ENCODE peak calls at places on chromosomes 1 and 21, in ten cellular contexts. One of them, this sample, is unnamed.

GRCh38 chr1:78996791-78997190 is 9.7 kb downstream of the ADGRL4 start:
- DNase-seq in SW480: no peak
- DNase-seq in iPS-NIHi11: no peak
- DNase-seq in pancreas: no peak
- DNase-seq in HFF-Myc: no peak
- DNase-seq in Daoy: no peak
- DNase-seq in stimulated activated CD4-positive, alpha-beta T cell treated with anti-CD3 and anti-CD28 coated beads, Interleukin-2, amount 100 ng/mL, for 48 hours: no peak
- DNase-seq in left ventricle myocardium inferior: no peak
- DNase-seq in A172: no peak
- DNase-seq in NCI-H187 treated with DMSO at 0.1 percent for 48 hours: no peak
- DNase-seq in this sample: no peak

GRCh38 chr1:193115629-193116227 is 6.1 kb upstream of the CDC73 start:
- DNase-seq in NCI-H187 treated with DMSO at 0.1 percent for 48 hours: no peak
- DNase-seq in Daoy: peak
- DNase-seq in pancreas: no peak
- DNase-seq in stimulated activated CD4-positive, alpha-beta T cell treated with anti-CD3 and anti-CD28 coated beads, Interleukin-2, amount 100 ng/mL, for 48 hours: no peak
- DNase-seq in A172: peak
- DNase-seq in iPS-NIHi11: no peak
- DNase-seq in SW480: peak
- DNase-seq in left ventricle myocardium inferior: no peak
- DNase-seq in HFF-Myc: peak
- DNase-seq in this sample: peak

GRCh38 chr1:234699795-234700665 is 90.1 kb upstream of the IRF2BP2 start:
- DNase-seq in Daoy: peak
- DNase-seq in SW480: peak
- DNase-seq in NCI-H187 treated with DMSO at 0.1 percent for 48 hours: no peak
- DNase-seq in iPS-NIHi11: no peak
- DNase-seq in A172: peak
- DNase-seq in pancreas: no peak
- DNase-seq in HFF-Myc: peak
- DNase-seq in stimulated activated CD4-positive, alpha-beta T cell treated with anti-CD3 and anti-CD28 coated beads, Interleukin-2, amount 100 ng/mL, for 48 hours: no peak
- DNase-seq in left ventricle myocardium inferior: no peak
- DNase-seq in this sample: peak

GRCh38 chr1:223363057-223363855 is 720 bp downstream of the SUSD4 start:
- DNase-seq in NCI-H187 treated with DMSO at 0.1 percent for 48 hours: no peak
- DNase-seq in Daoy: peak
- DNase-seq in iPS-NIHi11: peak
- DNase-seq in stimulated activated CD4-positive, alpha-beta T cell treated with anti-CD3 and anti-CD28 coated beads, Interleukin-2, amount 100 ng/mL, for 48 hours: no peak
- DNase-seq in A172: no peak
- DNase-seq in SW480: peak
- DNase-seq in HFF-Myc: no peak
- DNase-seq in pancreas: peak
- DNase-seq in left ventricle myocardium inferior: peak
- DNase-seq in this sample: no peak

GRCh38 chr1:184691719-184692324 is 62.8 kb downstream of the EDEM3 start:
- DNase-seq in SW480: peak
- DNase-seq in NCI-H187 treated with DMSO at 0.1 percent for 48 hours: no peak
- DNase-seq in iPS-NIHi11: peak
- DNase-seq in Daoy: peak
- DNase-seq in HFF-Myc: peak
- DNase-seq in A172: peak
- DNase-seq in stimulated activated CD4-positive, alpha-beta T cell treated with anti-CD3 and anti-CD28 coated beads, Interleukin-2, amount 100 ng/mL, for 48 hours: no peak
- DNase-seq in pancreas: no peak
- DNase-seq in left ventricle myocardium inferior: no peak
- DNase-seq in this sample: peak

GRCh38 chr21:41370840-41371697 is 9.2 kb downstream of the MX2 start:
- DNase-seq in NCI-H187 treated with DMSO at 0.1 percent for 48 hours: no peak
- DNase-seq in SW480: no peak
- DNase-seq in Daoy: no peak
- DNase-seq in pancreas: no peak
- DNase-seq in HFF-Myc: no peak
- DNase-seq in iPS-NIHi11: no peak
- DNase-seq in A172: peak
- DNase-seq in left ventricle myocardium inferior: no peak
- DNase-seq in stimulated activated CD4-positive, alpha-beta T cell treated with anti-CD3 and anti-CD28 coated beads, Interleukin-2, amount 100 ng/mL, for 48 hours: no peak
- DNase-seq in this sample: no peak

GRCh38 chr1:198598796-198599321 is 40.0 kb upstream of the PTPRC start:
- DNase-seq in left ventricle myocardium inferior: no peak
- DNase-seq in pancreas: no peak
- DNase-seq in iPS-NIHi11: no peak
- DNase-seq in SW480: peak
- DNase-seq in A172: no peak
- DNase-seq in stimulated activated CD4-positive, alpha-beta T cell treated with anti-CD3 and anti-CD28 coated beads, Interleukin-2, amount 100 ng/mL, for 48 hours: no peak
- DNase-seq in Daoy: no peak
- DNase-seq in HFF-Myc: no peak
- DNase-seq in NCI-H187 treated with DMSO at 0.1 percent for 48 hours: no peak
- DNase-seq in this sample: no peak

GRCh38 chr1:159079518-159079917 is 3.0 kb upstream of the AIM2 start:
- DNase-seq in A172: peak
- DNase-seq in Daoy: peak
- DNase-seq in iPS-NIHi11: no peak
- DNase-seq in pancreas: no peak
- DNase-seq in HFF-Myc: no peak
- DNase-seq in SW480: no peak
- DNase-seq in stimulated activated CD4-positive, alpha-beta T cell treated with anti-CD3 and anti-CD28 coated beads, Interleukin-2, amount 100 ng/mL, for 48 hours: no peak
- DNase-seq in left ventricle myocardium inferior: no peak
- DNase-seq in NCI-H187 treated with DMSO at 0.1 percent for 48 hours: no peak
- DNase-seq in this sample: no peak

GRCh38 chr1:183029591-183030000 is 6.4 kb downstream of the LAMC1 start:
- DNase-seq in A172: peak
- DNase-seq in iPS-NIHi11: no peak
- DNase-seq in SW480: peak
- DNase-seq in Daoy: peak
- DNase-seq in pancreas: no peak
- DNase-seq in stimulated activated CD4-positive, alpha-beta T cell treated with anti-CD3 and anti-CD28 coated beads, Interleukin-2, amount 100 ng/mL, for 48 hours: no peak
- DNase-seq in HFF-Myc: no peak
- DNase-seq in NCI-H187 treated with DMSO at 0.1 percent for 48 hours: no peak
- DNase-seq in left ventricle myocardium inferior: no peak
- DNase-seq in this sample: peak

GRCh38 chr1:3522564-3523270 is 68.3 kb downstream of the ARHGEF16 start:
- DNase-seq in HFF-Myc: peak
- DNase-seq in Daoy: no peak
- DNase-seq in pancreas: no peak
- DNase-seq in SW480: no peak
- DNase-seq in left ventricle myocardium inferior: no peak
- DNase-seq in A172: no peak
- DNase-seq in stimulated activated CD4-positive, alpha-beta T cell treated with anti-CD3 and anti-CD28 coated beads, Interleukin-2, amount 100 ng/mL, for 48 hours: no peak
- DNase-seq in iPS-NIHi11: no peak
- DNase-seq in NCI-H187 treated with DMSO at 0.1 percent for 48 hours: no peak
- DNase-seq in this sample: no peak

GRCh38 chr1:31734582-31735107 is 29.5 kb downstream of the ADGRB2 start:
- DNase-seq in stimulated activated CD4-positive, alpha-beta T cell treated with anti-CD3 and anti-CD28 coated beads, Interleukin-2, amount 100 ng/mL, for 48 hours: no peak
- DNase-seq in A172: peak
- DNase-seq in pancreas: no peak
- DNase-seq in NCI-H187 treated with DMSO at 0.1 percent for 48 hours: no peak
- DNase-seq in SW480: no peak
- DNase-seq in iPS-NIHi11: no peak
- DNase-seq in HFF-Myc: no peak
- DNase-seq in Daoy: no peak
- DNase-seq in left ventricle myocardium inferior: no peak
- DNase-seq in this sample: no peak

GRCh38 chr1:78619803-78620579 is at the start of gene IFI44L:
- DNase-seq in left ventricle myocardium inferior: peak
- DNase-seq in stimulated activated CD4-positive, alpha-beta T cell treated with anti-CD3 and anti-CD28 coated beads, Interleukin-2, amount 100 ng/mL, for 48 hours: peak
- DNase-seq in NCI-H187 treated with DMSO at 0.1 percent for 48 hours: no peak
- DNase-seq in A172: peak
- DNase-seq in pancreas: no peak
- DNase-seq in Daoy: peak
- DNase-seq in iPS-NIHi11: no peak
- DNase-seq in HFF-Myc: peak
- DNase-seq in SW480: no peak
- DNase-seq in this sample: peak

GRCh38 chr1:15151377-15151806 is 2.2 kb upstream of the TMEM51 start:
- DNase-seq in iPS-NIHi11: no peak
- DNase-seq in HFF-Myc: no peak
- DNase-seq in stimulated activated CD4-positive, alpha-beta T cell treated with anti-CD3 and anti-CD28 coated beads, Interleukin-2, amount 100 ng/mL, for 48 hours: no peak
- DNase-seq in A172: no peak
- DNase-seq in left ventricle myocardium inferior: no peak
- DNase-seq in Daoy: no peak
- DNase-seq in NCI-H187 treated with DMSO at 0.1 percent for 48 hours: no peak
- DNase-seq in pancreas: no peak
- DNase-seq in SW480: no peak
- DNase-seq in this sample: no peak

GRCh38 chr1:3954391-3955160 is 54.5 kb upstream of the C1orf174 start:
- DNase-seq in HFF-Myc: no peak
- DNase-seq in pancreas: no peak
- DNase-seq in stimulated activated CD4-positive, alpha-beta T cell treated with anti-CD3 and anti-CD28 coated beads, Interleukin-2, amount 100 ng/mL, for 48 hours: no peak
- DNase-seq in left ventricle myocardium inferior: no peak
- DNase-seq in A172: no peak
- DNase-seq in SW480: no peak
- DNase-seq in iPS-NIHi11: no peak
- DNase-seq in NCI-H187 treated with DMSO at 0.1 percent for 48 hours: no peak
- DNase-seq in Daoy: no peak
- DNase-seq in this sample: no peak

GRCh38 chr21:41166947-41167346 is 1.0 kb upstream of the BACE2 start:
- DNase-seq in left ventricle myocardium inferior: peak
- DNase-seq in A172: no peak
- DNase-seq in NCI-H187 treated with DMSO at 0.1 percent for 48 hours: no peak
- DNase-seq in iPS-NIHi11: no peak
- DNase-seq in pancreas: peak
- DNase-seq in stimulated activated CD4-positive, alpha-beta T cell treated with anti-CD3 and anti-CD28 coated beads, Interleukin-2, amount 100 ng/mL, for 48 hours: no peak
- DNase-seq in HFF-Myc: no peak
- DNase-seq in Daoy: no peak
- DNase-seq in SW480: no peak
- DNase-seq in this sample: no peak

GRCh38 chr1:39081266-39082139 is 55.4 kb downstream of the NDUFS5 start:
- DNase-seq in Daoy: peak
- DNase-seq in SW480: no peak
- DNase-seq in pancreas: no peak
- DNase-seq in iPS-NIHi11: peak
- DNase-seq in left ventricle myocardium inferior: peak
- DNase-seq in A172: no peak
- DNase-seq in stimulated activated CD4-positive, alpha-beta T cell treated with anti-CD3 and anti-CD28 coated beads, Interleukin-2, amount 100 ng/mL, for 48 hours: no peak
- DNase-seq in HFF-Myc: no peak
- DNase-seq in NCI-H187 treated with DMSO at 0.1 percent for 48 hours: no peak
- DNase-seq in this sample: peak

GRCh38 chr1:64572222-64572900 is 102.4 kb downstream of the CACHD1 start:
- DNase-seq in iPS-NIHi11: peak
- DNase-seq in A172: no peak
- DNase-seq in NCI-H187 treated with DMSO at 0.1 percent for 48 hours: no peak
- DNase-seq in left ventricle myocardium inferior: no peak
- DNase-seq in Daoy: no peak
- DNase-seq in SW480: no peak
- DNase-seq in pancreas: no peak
- DNase-seq in stimulated activated CD4-positive, alpha-beta T cell treated with anti-CD3 and anti-CD28 coated beads, Interleukin-2, amount 100 ng/mL, for 48 hours: no peak
- DNase-seq in HFF-Myc: no peak
- DNase-seq in this sample: peak

GRCh38 chr1:11501491-11501897 is 22.5 kb downstream of the DISP3 start:
- DNase-seq in A172: no peak
- DNase-seq in NCI-H187 treated with DMSO at 0.1 percent for 48 hours: no peak
- DNase-seq in pancreas: no peak
- DNase-seq in left ventricle myocardium inferior: peak
- DNase-seq in iPS-NIHi11: no peak
- DNase-seq in HFF-Myc: no peak
- DNase-seq in stimulated activated CD4-positive, alpha-beta T cell treated with anti-CD3 and anti-CD28 coated beads, Interleukin-2, amount 100 ng/mL, for 48 hours: peak
- DNase-seq in SW480: no peak
- DNase-seq in Daoy: no peak
- DNase-seq in this sample: no peak

GRCh38 chr21:45874716-45875415 is 106.7 kb upstream of the COL6A1 start:
- DNase-seq in Daoy: peak
- DNase-seq in NCI-H187 treated with DMSO at 0.1 percent for 48 hours: no peak
- DNase-seq in stimulated activated CD4-positive, alpha-beta T cell treated with anti-CD3 and anti-CD28 coated beads, Interleukin-2, amount 100 ng/mL, for 48 hours: no peak
- DNase-seq in left ventricle myocardium inferior: no peak
- DNase-seq in A172: peak
- DNase-seq in iPS-NIHi11: no peak
- DNase-seq in HFF-Myc: peak
- DNase-seq in pancreas: no peak
- DNase-seq in SW480: no peak
- DNase-seq in this sample: peak

GRCh38 chr1:172383541-172383940 is 36.9 kb upstream of the C1orf105 start:
- DNase-seq in A172: peak
- DNase-seq in stimulated activated CD4-positive, alpha-beta T cell treated with anti-CD3 and anti-CD28 coated beads, Interleukin-2, amount 100 ng/mL, for 48 hours: no peak
- DNase-seq in iPS-NIHi11: no peak
- DNase-seq in pancreas: no peak
- DNase-seq in NCI-H187 treated with DMSO at 0.1 percent for 48 hours: no peak
- DNase-seq in left ventricle myocardium inferior: no peak
- DNase-seq in SW480: no peak
- DNase-seq in HFF-Myc: peak
- DNase-seq in Daoy: peak
- DNase-seq in this sample: no peak

GRCh38 chr1:41980872-41981653 is 62.3 kb upstream of the HIVEP3 start:
- DNase-seq in pancreas: no peak
- DNase-seq in Daoy: peak
- DNase-seq in stimulated activated CD4-positive, alpha-beta T cell treated with anti-CD3 and anti-CD28 coated beads, Interleukin-2, amount 100 ng/mL, for 48 hours: no peak
- DNase-seq in SW480: no peak
- DNase-seq in NCI-H187 treated with DMSO at 0.1 percent for 48 hours: no peak
- DNase-seq in iPS-NIHi11: no peak
- DNase-seq in A172: peak
- DNase-seq in left ventricle myocardium inferior: no peak
- DNase-seq in HFF-Myc: no peak
- DNase-seq in this sample: no peak

GRCh38 chr1:203692565-203693470 is 66.2 kb downstream of the ATP2B4 start:
- DNase-seq in Daoy: peak
- DNase-seq in SW480: peak
- DNase-seq in A172: peak
- DNase-seq in NCI-H187 treated with DMSO at 0.1 percent for 48 hours: no peak
- DNase-seq in HFF-Myc: peak
- DNase-seq in stimulated activated CD4-positive, alpha-beta T cell treated with anti-CD3 and anti-CD28 coated beads, Interleukin-2, amount 100 ng/mL, for 48 hours: no peak
- DNase-seq in left ventricle myocardium inferior: peak
- DNase-seq in pancreas: peak
- DNase-seq in iPS-NIHi11: peak
- DNase-seq in this sample: peak

GRCh38 chr21:45161039-45161945 is 86.9 kb downstream of the ADARB1 start:
- DNase-seq in SW480: no peak
- DNase-seq in HFF-Myc: no peak
- DNase-seq in NCI-H187 treated with DMSO at 0.1 percent for 48 hours: no peak
- DNase-seq in Daoy: no peak
- DNase-seq in pancreas: no peak
- DNase-seq in iPS-NIHi11: no peak
- DNase-seq in A172: no peak
- DNase-seq in stimulated activated CD4-positive, alpha-beta T cell treated with anti-CD3 and anti-CD28 coated beads, Interleukin-2, amount 100 ng/mL, for 48 hours: no peak
- DNase-seq in left ventricle myocardium inferior: no peak
- DNase-seq in this sample: no peak

GRCh38 chr1:60916178-60916577 is 166.2 kb upstream of the NFIA start:
- DNase-seq in NCI-H187 treated with DMSO at 0.1 percent for 48 hours: no peak
- DNase-seq in pancreas: no peak
- DNase-seq in iPS-NIHi11: no peak
- DNase-seq in Daoy: no peak
- DNase-seq in left ventricle myocardium inferior: no peak
- DNase-seq in SW480: no peak
- DNase-seq in HFF-Myc: no peak
- DNase-seq in stimulated activated CD4-positive, alpha-beta T cell treated with anti-CD3 and anti-CD28 coated beads, Interleukin-2, amount 100 ng/mL, for 48 hours: no peak
- DNase-seq in A172: no peak
- DNase-seq in this sample: no peak

GRCh38 chr1:210535796-210536195 is 207.1 kb downstream of the HHAT start:
- DNase-seq in SW480: no peak
- DNase-seq in left ventricle myocardium inferior: no peak
- DNase-seq in stimulated activated CD4-positive, alpha-beta T cell treated with anti-CD3 and anti-CD28 coated beads, Interleukin-2, amount 100 ng/mL, for 48 hours: no peak
- DNase-seq in NCI-H187 treated with DMSO at 0.1 percent for 48 hours: no peak
- DNase-seq in Daoy: no peak
- DNase-seq in iPS-NIHi11: no peak
- DNase-seq in HFF-Myc: no peak
- DNase-seq in A172: no peak
- DNase-seq in pancreas: no peak
- DNase-seq in this sample: no peak

GRCh38 chr1:58921342-58921741 is 137.5 kb upstream of the JUN start:
- DNase-seq in iPS-NIHi11: no peak
- DNase-seq in HFF-Myc: no peak
- DNase-seq in A172: no peak
- DNase-seq in NCI-H187 treated with DMSO at 0.1 percent for 48 hours: no peak
- DNase-seq in pancreas: no peak
- DNase-seq in stimulated activated CD4-positive, alpha-beta T cell treated with anti-CD3 and anti-CD28 coated beads, Interleukin-2, amount 100 ng/mL, for 48 hours: no peak
- DNase-seq in left ventricle myocardium inferior: no peak
- DNase-seq in Daoy: no peak
- DNase-seq in SW480: no peak
- DNase-seq in this sample: no peak

GRCh38 chr1:67843746-67844145 is 10.5 kb upstream of the GNG12 start:
- DNase-seq in stimulated activated CD4-positive, alpha-beta T cell treated with anti-CD3 and anti-CD28 coated beads, Interleukin-2, amount 100 ng/mL, for 48 hours: no peak
- DNase-seq in NCI-H187 treated with DMSO at 0.1 percent for 48 hours: no peak
- DNase-seq in pancreas: no peak
- DNase-seq in Daoy: no peak
- DNase-seq in left ventricle myocardium inferior: no peak
- DNase-seq in iPS-NIHi11: no peak
- DNase-seq in A172: no peak
- DNase-seq in SW480: no peak
- DNase-seq in HFF-Myc: no peak
- DNase-seq in this sample: no peak

GRCh38 chr1:192516776-192517297 is 58.7 kb upstream of the RGS1 start:
- DNase-seq in A172: no peak
- DNase-seq in Daoy: peak
- DNase-seq in NCI-H187 treated with DMSO at 0.1 percent for 48 hours: no peak
- DNase-seq in left ventricle myocardium inferior: no peak
- DNase-seq in pancreas: no peak
- DNase-seq in stimulated activated CD4-positive, alpha-beta T cell treated with anti-CD3 and anti-CD28 coated beads, Interleukin-2, amount 100 ng/mL, for 48 hours: peak
- DNase-seq in HFF-Myc: no peak
- DNase-seq in iPS-NIHi11: no peak
- DNase-seq in SW480: peak
- DNase-seq in this sample: no peak

This sample was measured in RWPE1.